ENCODE peak calls at places on chromosome 13, in eight cellular contexts. R is hippocampal formation, A is colonic mucosa, U is left lung, O is kidney epithelial cell, T is left ventricle myocardium inferior, X is posterior cingulate gyrus, B is HT1080. D is an unnamed sample.

GRCh38 chr13:40656358-40656757 is 10.1 kb downstream of the FOXO1 start:
- DNase-seq in R (no peak), A (no peak), U (no peak), O (no peak), T (no peak), X (no peak), B (no peak), D (no peak)

GRCh38 chr13:49323344-49323743 is 75.6 kb downstream of the CDADC1 start:
- DNase-seq in R (no peak), A (no peak), U (no peak), O (no peak), T (no peak), X (no peak), B (no peak), D (no peak)

GRCh38 chr13:91228940-91229339 is 118.5 kb upstream of the MIR17HG start:
- DNase-seq in R (no peak), A (no peak), U (no peak), O (no peak), T (no peak), X (no peak), B (no peak), D (no peak)

GRCh38 chr13:46553886-46554855 is 1.2 kb downstream of the LRCH1 start:
- DNase-seq in R (no peak), A (peak), U (peak), O (no peak), T (peak), X (peak), B (peak), D (peak)

GRCh38 chr13:30796833-30797601 is 61.7 kb downstream of the ALOX5AP start:
- DNase-seq in R (no peak), A (no peak), U (no peak), O (no peak), T (no peak), X (no peak), B (no peak), D (no peak)

GRCh38 chr13:51541809-51542258 is 42.4 kb upstream of the WDFY2 start:
- DNase-seq in R (no peak), A (peak), U (no peak), O (no peak), T (peak), X (no peak), B (no peak), D (no peak)

GRCh38 chr13:25300861-25301346 is 521 bp upstream of the NUP58 start:
- DNase-seq in R (no peak), A (peak), U (peak), O (no peak), T (peak), X (peak), B (no peak), D (no peak)

GRCh38 chr13:110560606-110561334 is 752 bp downstream of the RAB20 start:
- DNase-seq in R (no peak), A (no peak), U (no peak), O (no peak), T (peak), X (no peak), B (peak), D (no peak)

GRCh38 chr13:51286135-51287002 is 53.1 kb upstream of the SERPINE3 start:
- DNase-seq in R (peak), A (peak), U (peak), O (peak), T (peak), X (peak), B (peak), D (peak)

GRCh38 chr13:33639158-33639557 is 178.8 kb upstream of the RFC3 start:
- DNase-seq in R (no peak), A (peak), U (no peak), O (no peak), T (no peak), X (no peak), B (no peak), D (no peak)

GRCh38 chr13:110712081-110712848 is 1.2 kb upstream of the ING1 start:
- DNase-seq in R (peak), A (peak), U (peak), O (no peak), T (peak), X (peak), B (peak), D (peak)

GRCh38 chr13:89199138-89199537 is 1528.0 kb downstream of the SLITRK5 start:
- DNase-seq in R (no peak), A (no peak), U (no peak), O (no peak), T (no peak), X (no peak), B (no peak), D (no peak)

GRCh38 chr13:29832899-29833298 is 17.5 kb downstream of the UBL3 start:
- DNase-seq in R (no peak), A (no peak), U (no peak), O (no peak), T (no peak), X (no peak), B (no peak), D (no peak)

GRCh38 chr13:28820099-28821051 is at the start of gene MTUS2:
- DNase-seq in R (no peak), A (no peak), U (no peak), O (no peak), T (no peak), X (peak), B (no peak), D (no peak)

GRCh38 chr13:93158565-93158964 is 68.0 kb upstream of the GPC6 start:
- DNase-seq in R (no peak), A (no peak), U (no peak), O (no peak), T (no peak), X (no peak), B (no peak), D (no peak)

D was measured in A172.